ENCODE peak calls at places on chromosomes 12 and 14, in nine cellular contexts. W is dorsolateral prefrontal cortex; P is CD4-positive, alpha-beta memory T cell; I is osteoblast; B is tibial artery; A is kidney epithelial cell; L is GM23248; U is body of pancreas; T is sigmoid colon. M is an unnamed sample.

GRCh38 chr12:89126712-89127111 is 225.6 kb downstream of the DUSP6 start:
- DNase-seq in L (peak; percentile 8), T (no peak), U (no peak), I (peak; percentile 47), P (no peak), W (no peak), A (no peak), B (no peak), M (no peak)

GRCh38 chr12:52749827-52750226 is 27.3 kb downstream of the KRT76 start:
- DNase-seq in U (no peak), T (no peak), L (no peak), B (no peak), I (no peak), A (no peak), W (no peak), P (no peak), M (no peak)

GRCh38 chr14:105029402-105029801 is 8.5 kb upstream of the CDCA4 start:
- DNase-seq in T (no peak), W (no peak), I (no peak), P (no peak), U (no peak), A (no peak), B (no peak), L (no peak), M (no peak)

GRCh38 chr14:106844608-106845285 is 1318.4 kb downstream of the TMEM121 start:
- DNase-seq in L (no peak), W (no peak), B (peak; percentile 75), A (no peak), I (peak; percentile 49), T (peak; percentile 76), P (peak; percentile 66), U (peak; percentile 79), M (no peak)

GRCh38 chr14:87601011-87601410 is 392.0 kb downstream of the GALC start:
- DNase-seq in P (no peak), A (no peak), W (no peak), L (no peak), I (no peak), T (no peak), B (no peak), U (no peak), M (no peak)

GRCh38 chr14:78029471-78030372 is 140.5 kb upstream of the NRXN3 start:
- DNase-seq in I (no peak), U (peak; percentile 6), B (no peak), P (no peak), W (no peak), T (no peak), L (peak; percentile 9), A (no peak), M (no peak)

GRCh38 chr14:52366796-52367315 is 52.7 kb downstream of the PTGER2 start:
- DNase-seq in P (no peak), U (no peak), A (no peak), L (no peak), T (no peak), B (no peak), I (no peak), W (no peak), M (no peak)

GRCh38 chr12:30822385-30823139 is 67.8 kb upstream of the CAPRIN2 start:
- DNase-seq in W (peak; percentile 74), U (peak; percentile 47), A (no peak), P (peak; percentile 22), L (peak; percentile 79), B (peak; percentile 81), I (peak; percentile 93), T (peak; percentile 77), M (peak; percentile 71)

GRCh38 chr12:58794859-58795258 is 125.4 kb downstream of the LRIG3 start:
- DNase-seq in U (no peak), L (no peak), T (no peak), P (no peak), B (no peak), W (no peak), I (no peak), A (no peak), M (no peak)

GRCh38 chr14:104805326-104805678 is 4.4 kb downstream of the ZBTB42 start:
- DNase-seq in I (peak; percentile 99), P (no peak), T (no peak), W (no peak), B (no peak), A (no peak), U (peak; percentile 71), L (peak; percentile 82), M (peak; percentile 13)

DNA sequence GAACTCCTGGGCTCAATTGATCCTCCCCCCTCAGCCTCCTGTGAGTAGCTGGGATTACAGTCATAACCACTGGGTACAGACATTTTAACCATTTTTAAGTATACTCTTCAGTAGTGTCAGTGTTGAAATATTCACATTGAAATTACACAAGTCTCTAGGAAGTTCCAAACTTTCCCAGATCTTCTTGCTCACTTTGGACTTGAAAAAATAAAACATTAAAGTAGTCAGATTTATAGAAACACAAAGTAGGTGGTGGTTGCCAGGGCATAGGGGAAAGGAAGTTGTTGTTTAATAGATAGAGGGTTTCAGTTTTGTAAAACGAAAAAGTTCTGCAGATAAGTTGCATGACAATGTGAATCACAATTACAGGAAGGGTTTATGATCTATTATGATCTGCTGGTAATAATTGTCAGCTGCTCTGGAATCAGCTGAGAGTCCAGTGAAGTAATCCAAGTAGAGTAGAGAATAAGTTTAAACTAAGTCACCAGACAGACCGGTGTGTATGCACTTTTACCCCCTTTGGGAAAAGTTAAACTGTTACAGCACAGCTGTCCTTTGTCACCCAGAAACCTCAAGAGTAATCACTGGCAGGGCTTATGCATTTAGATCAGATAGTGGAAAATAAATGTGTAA is 27.4 kb downstream of the PCNX1 start:
- DNase-seq in W (no peak), L (peak; percentile 72), P (no peak), T (no peak), U (no peak), B (no peak), A (no peak), I (peak; percentile 72), M (peak; percentile 58)
- H3K4me3 ChIP-seq in W (no peak overlapping the region), L (peak overlapping the region; percentile 54), P (no peak overlapping the region), T (no peak overlapping the region), U (no peak overlapping the region), B (no peak overlapping the region), A (no peak overlapping the region), I (peak overlapping the region; percentile 5), M (no peak overlapping the region)

GRCh38 chr12:108043750-108044149 is 85.3 kb upstream of the WSCD2 start:
- DNase-seq in W (no peak), U (no peak), B (no peak), I (no peak), A (no peak), L (no peak), P (no peak), T (no peak), M (peak; percentile 48)

GRCh38 chr12:108046633-108047032 is 82.5 kb upstream of the WSCD2 start:
- DNase-seq in P (no peak), B (no peak), A (no peak), T (peak; percentile 65), I (no peak), W (no peak), U (peak; percentile 10), L (peak; percentile 7), M (no peak)

GRCh38 chr12:108046135-108046534 is 83.0 kb upstream of the WSCD2 start:
- DNase-seq in B (no peak), A (no peak), W (no peak), U (no peak), I (no peak), P (no peak), T (no peak), L (no peak), M (no peak)

GRCh38 chr12:108048686-108049085 is 80.4 kb upstream of the WSCD2 start:
- DNase-seq in U (no peak), W (peak; percentile 47), A (no peak), B (no peak), L (no peak), T (no peak), I (no peak), P (no peak), M (no peak)

DNA sequence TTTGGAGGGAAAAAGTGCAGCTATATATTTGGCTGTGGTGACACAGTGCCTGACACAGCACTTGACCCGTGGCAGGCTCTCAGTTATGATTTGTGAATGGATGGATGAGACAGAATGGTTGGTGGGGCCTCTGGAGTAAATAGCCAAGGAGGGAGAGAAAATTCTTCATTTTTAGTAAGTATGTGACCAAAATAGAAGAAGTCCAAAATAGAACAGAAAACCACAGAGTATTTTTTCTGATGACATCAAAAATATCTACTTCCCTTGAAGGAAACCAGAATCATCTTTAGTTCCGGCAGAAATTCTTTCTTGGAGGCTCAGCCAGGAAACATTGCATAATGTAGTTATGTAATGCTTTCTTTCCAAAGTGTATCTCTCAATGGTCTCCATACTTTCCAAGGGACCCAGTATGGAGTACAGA is 81.9 kb upstream of the WSCD2 start:
- DNase-seq in A (no peak), P (no peak), L (peak; percentile 24), W (no peak), B (no peak), I (no peak), U (no peak), T (no peak), M (peak; percentile 32)
- H3K4me3 ChIP-seq in A (no peak overlapping the region), P (no peak overlapping the region), L (peak overlapping the region; percentile 19), W (no peak overlapping the region), B (peak overlapping the region; percentile 44), I (peak overlapping the region; percentile 16), U (no peak overlapping the region), T (no peak overlapping the region), M (no peak overlapping the region)

DNA sequence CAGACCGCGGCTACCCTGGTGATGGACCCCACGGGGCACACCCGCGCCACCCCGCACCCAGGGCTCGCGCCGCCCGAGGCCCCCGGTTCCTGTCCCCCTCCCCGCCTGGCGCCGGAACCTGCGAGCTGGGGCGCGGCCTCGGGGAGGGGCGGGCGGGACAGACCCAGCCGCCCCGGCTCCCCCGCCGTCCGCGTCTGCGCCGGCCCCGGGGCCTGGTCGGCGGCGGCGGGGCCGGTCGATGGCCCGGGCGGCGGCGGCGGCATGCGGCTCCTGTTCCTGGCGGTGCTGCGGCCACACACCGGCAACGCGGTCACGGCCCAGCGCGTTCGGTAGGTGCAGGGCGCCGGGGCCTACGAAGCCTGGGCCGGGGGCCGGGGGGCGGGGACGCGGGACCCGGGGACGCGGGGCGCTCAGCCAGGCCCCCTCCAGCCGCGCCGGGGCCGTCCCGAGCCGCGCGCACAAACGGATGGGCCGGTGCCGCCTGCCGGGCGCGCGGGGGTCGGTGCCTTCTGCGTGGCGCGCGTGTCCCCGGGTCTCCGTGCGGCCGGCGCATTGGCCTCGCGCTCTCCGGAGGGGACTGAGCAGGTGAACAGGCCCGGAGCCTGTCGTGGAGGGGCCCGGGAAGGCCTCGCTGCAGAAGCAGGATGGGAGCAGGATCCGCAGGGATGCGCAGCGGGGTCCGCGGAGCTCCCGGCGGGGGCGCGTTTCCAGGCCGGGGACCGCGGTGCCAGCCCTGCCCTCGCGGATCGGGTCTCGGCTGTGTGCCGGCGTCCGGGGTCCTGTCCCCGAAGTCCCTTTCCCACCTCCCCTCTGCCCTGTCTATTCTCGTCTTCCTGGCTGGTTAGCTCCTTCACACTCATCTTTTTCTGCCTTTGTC is at the start of gene GLT1D1:
- DNase-seq in U (no peak), P (no peak), I (peak; percentile 49), B (no peak), L (no peak), A (no peak), W (no peak), T (peak; percentile 57), M (peak; percentile 29)
- H3K4me3 ChIP-seq in U (no peak within 1 kb of the TSS), P (no peak within 1 kb of the TSS), I (no peak within 1 kb of the TSS), B (no peak within 1 kb of the TSS), L (no peak within 1 kb of the TSS), A (no peak within 1 kb of the TSS), W (peak within 1 kb of the TSS; percentile 61), T (no peak within 1 kb of the TSS), M (peak within 1 kb of the TSS; percentile 30)

DNA sequence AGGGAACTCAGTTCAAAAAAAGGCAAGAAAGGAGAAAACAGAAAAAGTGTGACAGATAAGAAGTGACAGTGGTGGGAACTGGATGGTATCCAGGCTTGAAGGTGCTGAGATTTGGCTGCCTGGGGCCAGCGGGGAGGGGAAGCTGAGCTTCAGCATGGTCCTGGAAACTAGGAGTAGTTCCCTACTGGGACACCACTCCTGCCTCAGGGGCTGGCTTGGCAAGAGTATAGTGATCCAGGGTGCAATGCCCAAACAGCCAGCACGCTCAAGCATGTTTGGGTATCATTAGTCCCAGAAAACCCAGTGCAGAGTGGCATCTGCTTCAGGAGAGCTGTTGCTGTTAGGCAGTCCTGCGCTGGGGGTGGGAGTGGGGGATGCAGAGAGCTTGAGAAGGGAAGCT is 49.5 kb upstream of the KTN1 start:
- DNase-seq in W (no peak), B (no peak), I (no peak), L (no peak), U (no peak), P (no peak), A (no peak), T (no peak), M (no peak)
- H3K4me3 ChIP-seq in W (no peak overlapping the region), B (no peak overlapping the region), I (no peak overlapping the region), L (no peak overlapping the region), U (no peak overlapping the region), P (no peak overlapping the region), A (no peak overlapping the region), T (no peak overlapping the region), M (no peak overlapping the region)

M was measured in cardiac muscle cell.